ENCODE peak calls at places on chromosomes 4 and X, in six cellular contexts. S is GM12878, W is GM12891, F is K562, E is H1, H is HepG2. L is an unnamed sample.

GRCh38 chr4:16207409-16207808 is 18.9 kb downstream of the TAPT1 start:
- DNase-seq in E (no peak), S (no peak), F (no peak), W (no peak), H (no peak), L (no peak)

GRCh38 chrX:118976599-118977340 is 2.4 kb downstream of the LONRF3 start:
- DNase-seq in F (no peak), E (no peak), S (no peak), W (no peak), H (no peak), L (no peak)

GRCh38 chr4:118276551-118276950 is 76.3 kb downstream of the PRSS12 start:
- DNase-seq in W (no peak), F (no peak), H (peak; percentile 21), E (no peak), S (no peak), L (no peak)

GRCh38 chrX:9352683-9353430 is 112.0 kb upstream of the TBL1X start:
- DNase-seq in F (peak; percentile 70), E (no peak), W (no peak), H (peak; percentile 4), S (peak; percentile 38), L (no peak)

GRCh38 chrX:119784747-119785446 is 6.5 kb downstream of the RPL39 start:
- DNase-seq in S (no peak), E (peak; percentile 51), F (peak; percentile 27), W (no peak), H (no peak), L (no peak)

GRCh38 chr4:52903273-52903672 is 41.2 kb downstream of the RASL11B start:
- DNase-seq in F (no peak), E (no peak), H (no peak), W (no peak), S (no peak), L (no peak)

GRCh38 chr4:125388653-125389052 is 73.9 kb downstream of the FAT4 start:
- DNase-seq in W (no peak), E (no peak), S (no peak), H (no peak), F (no peak), L (no peak)

GRCh38 chrX:135302269-135302873 is 6.9 kb upstream of the ETDC start:
- DNase-seq in H (no peak), E (peak; percentile 41), F (no peak), S (no peak), W (no peak), L (no peak)

GRCh38 chr4:122716825-122717448 is 15.6 kb upstream of the BBS12 start:
- DNase-seq in F (peak; percentile 81), E (peak; percentile 69), S (no peak), W (peak; percentile 46), H (peak; percentile 50), L (peak; percentile 41)

GRCh38 chr4:120694973-120695372 is 227.6 kb downstream of the PRDM5 start:
- DNase-seq in F (no peak), S (no peak), W (no peak), H (no peak), E (no peak), L (no peak)

GRCh38 chr4:170931326-170931725 is 841.6 kb upstream of the AADAT start:
- DNase-seq in W (no peak), F (no peak), S (no peak), E (no peak), H (no peak), L (no peak)

GRCh38 chrX:45714864-45715263 is 514.2 kb upstream of the DIPK2B start:
- DNase-seq in E (no peak), F (no peak), W (no peak), H (no peak), S (peak; percentile 7), L (no peak)

GRCh38 chr4:85968945-85969830 is 390.7 kb downstream of the MAPK10 start:
- DNase-seq in H (peak; percentile 33), S (no peak), W (no peak), E (no peak), F (peak; percentile 21), L (no peak)

GRCh38 chr4:77075869-77076801 is at the start of gene CCNI:
- DNase-seq in E (peak; percentile 97), H (peak; percentile 90), F (peak; percentile 96), S (peak; percentile 92), W (peak; percentile 68), L (peak; percentile 70)
- TF ChIP-seq POLR2A in E (peak; percentile 52), H (peak; percentile 92), F (peak; percentile 97), S (peak; percentile 82), W (peak; percentile 95), L (peak; percentile 95)

GRCh38 chr4:113692809-113693411 is 68.6 kb downstream of the CAMK2D start:
- DNase-seq in F (no peak), E (no peak), S (no peak), W (no peak), H (no peak), L (no peak)
- TF ChIP-seq TAF1 in F (no peak), E (no peak), S (no peak), W (no peak), H (no peak), L (no peak)

DNA sequence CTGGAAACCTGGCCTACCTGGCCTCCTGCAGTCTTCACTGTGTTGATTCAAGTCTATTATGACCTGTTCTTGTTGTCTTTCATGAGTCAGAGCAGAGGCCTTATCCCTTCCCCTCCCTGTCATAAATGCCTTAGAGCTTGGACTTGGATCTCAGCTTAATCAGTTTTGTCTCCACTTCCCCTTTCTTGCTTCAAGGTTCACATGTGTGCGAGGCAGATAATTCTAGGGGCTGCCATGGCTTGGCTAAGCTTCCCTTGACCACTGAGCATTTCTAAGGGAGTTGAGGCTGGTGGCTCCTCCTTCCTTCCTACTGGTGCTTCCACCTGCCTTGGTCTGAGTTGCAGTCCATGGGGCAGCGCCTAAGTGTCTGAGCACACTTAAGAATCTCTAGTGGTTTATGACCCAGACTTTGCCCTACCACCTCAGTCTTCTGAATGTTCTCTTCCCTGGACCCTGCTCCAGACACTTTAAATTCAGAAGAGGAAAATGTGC is 1.7 kb upstream of the HEPH start:
- DNase-seq in S (peak; percentile 7), W (no peak), F (peak; percentile 77), E (no peak), H (no peak), L (no peak)
- TF ChIP-seq POLR2A in S (no peak), W (no peak), F (peak; percentile 76), E (no peak), H (no peak), L (no peak)

GRCh38 chr4:95283320-95283719 is 265.5 kb downstream of the UNC5C start:
- DNase-seq in S (no peak), E (no peak), F (no peak), W (no peak), H (no peak), L (no peak)
- TF ChIP-seq TAF1 in S (no peak), E (no peak), F (no peak), W (no peak), H (no peak), L (no peak)

DNA sequence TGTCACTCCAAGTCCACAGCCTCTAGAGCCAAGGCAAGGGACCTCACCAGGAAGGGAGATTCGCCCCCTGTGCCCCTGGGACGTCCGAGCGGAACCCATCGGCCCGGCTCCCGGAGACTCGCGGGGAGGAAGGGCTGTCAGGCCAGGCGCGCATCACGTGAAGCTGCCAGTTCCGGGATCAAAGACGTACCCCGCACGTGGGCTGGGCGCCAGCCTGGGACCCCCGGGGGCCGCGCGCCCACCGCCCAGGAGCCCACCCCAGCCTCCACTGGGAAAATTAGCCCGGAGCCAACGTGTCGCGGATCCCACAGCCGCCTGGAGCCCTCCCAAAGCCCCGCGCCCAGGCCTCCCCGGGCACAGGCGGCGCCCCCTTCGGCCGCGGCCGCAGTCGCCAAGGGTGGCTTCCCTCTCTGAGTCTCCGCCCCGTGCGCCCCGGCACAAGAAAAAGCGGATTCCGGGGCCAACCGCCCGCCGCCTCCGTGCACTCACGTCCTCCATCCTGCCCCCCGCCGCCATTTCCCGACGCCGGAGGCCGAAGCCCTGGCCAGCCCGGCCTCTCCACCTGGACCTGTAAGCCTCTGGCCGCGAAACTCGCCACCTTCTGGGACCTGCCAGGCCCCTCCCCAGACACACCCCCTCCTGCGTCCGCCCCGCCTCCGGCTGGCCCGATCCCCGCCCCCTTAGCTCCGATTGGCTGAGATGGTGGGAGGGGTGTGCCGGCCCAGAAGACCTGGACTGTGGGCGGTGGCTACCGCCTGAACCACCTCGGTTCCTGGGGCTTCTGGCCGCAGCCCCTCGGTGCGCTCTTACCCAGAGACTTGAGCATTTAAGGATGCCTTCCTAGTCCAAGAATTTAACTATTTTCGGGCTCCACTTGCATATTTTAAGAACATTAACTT is at the start of gene TMEM192:
- DNase-seq in F (peak; percentile 97), W (peak; percentile 86), E (peak; percentile 97), H (peak; percentile 85), S (peak; percentile 70), L (peak; percentile 78)
- TF ChIP-seq POLR2A in F (peak; percentile 87), W (peak; percentile 57), E (peak; percentile 72), H (peak; percentile 80), S (peak; percentile 84), L (peak; percentile 69)

GRCh38 chr4:26321326-26322276 is 787 bp downstream of the RBPJ start:
- DNase-seq in F (peak; percentile 20), S (no peak), H (peak; percentile 5), W (no peak), E (peak; percentile 66), L (no peak)

GRCh38 chr4:26320453-26321325 is at the start of gene RBPJ:
- DNase-seq in F (peak; percentile 88), E (peak; percentile 94), W (peak; percentile 58), H (peak; percentile 93), S (peak; percentile 50), L (peak; percentile 59)

GRCh38 chr4:26322349-26322748 is 1.5 kb downstream of the RBPJ start:
- DNase-seq in H (no peak), W (no peak), E (no peak), F (no peak), S (no peak), L (no peak)

GRCh38 chr4:26319467-26320158 is 1.2 kb upstream of the RBPJ start:
- DNase-seq in H (peak; percentile 98), F (peak; percentile 91), W (peak; percentile 81), S (peak; percentile 99), E (peak; percentile 97), L (peak; percentile 79)

GRCh38 chr4:26320159-26320452 is 708 bp upstream of the RBPJ start:
- DNase-seq in W (peak; percentile 38), E (no peak), H (peak; percentile 23), F (no peak), S (peak; percentile 51), L (peak; percentile 46)
- TF ChIP-seq TAF1 in W (peak; percentile 71), E (no peak), H (no peak), F (no peak), S (no peak), L (peak; percentile 52)

GRCh38 chr4:147003956-147004580 is 58.4 kb upstream of the TTC29 start:
- DNase-seq in E (no peak), F (no peak), S (no peak), W (no peak), H (no peak), L (no peak)
- TF ChIP-seq POLR2A in E (no peak), F (no peak), S (no peak), W (no peak), H (no peak), L (no peak)

DNA sequence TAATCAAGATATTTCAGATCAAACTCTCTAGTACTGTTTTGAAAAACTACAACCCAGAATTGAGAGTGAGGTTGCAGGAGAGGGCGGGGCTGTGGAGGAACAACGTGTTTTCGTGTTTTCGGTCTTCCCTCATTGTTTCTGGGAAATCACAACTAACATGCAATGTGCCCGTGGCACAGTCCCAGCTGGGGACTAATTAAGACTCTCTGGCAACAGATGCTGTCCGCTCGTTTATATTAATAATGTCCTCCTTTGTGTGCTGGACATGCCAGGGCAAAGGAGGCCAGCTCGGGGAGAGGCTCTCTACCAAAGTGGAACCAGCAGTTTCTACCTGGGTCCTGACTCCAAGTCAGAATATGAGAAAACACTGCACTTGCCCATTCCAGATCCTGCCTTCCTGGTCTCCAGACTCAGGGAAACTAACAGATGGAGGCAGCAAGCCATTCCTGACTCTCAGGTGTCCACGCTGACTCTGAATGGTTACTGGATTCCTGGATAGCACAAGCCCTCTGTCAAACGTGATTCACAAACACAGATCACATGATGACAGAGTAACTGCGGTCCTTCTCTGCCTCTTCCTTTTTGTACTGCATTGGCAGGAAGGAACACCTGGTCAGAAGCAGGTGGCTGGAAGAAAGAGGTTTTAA is 65.1 kb downstream of the COQ2 start:
- DNase-seq in S (peak; percentile 77), E (no peak), W (no peak), H (no peak), F (no peak), L (no peak)
- TF ChIP-seq TAF1 in S (no peak), E (no peak), W (no peak), H (no peak), F (no peak), L (no peak)